ENCODE peak calls at places on chromosomes 7 and 10, in ten cellular contexts. I is foreskin fibroblast, H is cardiac fibroblast, J is fibroblast of the aortic adventitia, N is right lobe of liver, W is pancreas, T is astrocyte of the spinal cord, X is A549, P is MM.1S, Y is dorsolateral prefrontal cortex. G is an unnamed sample.

GRCh38 chr7:37674534-37674933 is 9.0 kb upstream of the GPR141 start:
- DNase-seq in I (no peak), H (no peak), J (no peak), N (no peak), W (no peak), T (no peak), X (no peak), P (no peak), Y (no peak), G (no peak)

GRCh38 chr7:66503036-66503370 is 125.7 kb upstream of the KCTD7 start:
- DNase-seq in I (no peak), H (no peak), J (no peak), N (no peak), W (no peak), T (no peak), X (no peak), P (no peak), Y (no peak), G (no peak)

GRCh38 chr7:41145656-41146055 is 557.2 kb downstream of the INHBA start:
- DNase-seq in I (no peak), H (no peak), J (no peak), N (no peak), W (no peak), T (no peak), X (no peak), P (no peak), Y (no peak), G (no peak)

GRCh38 chr7:320297-320696 is 30.3 kb downstream of the FOXL3 start:
- DNase-seq in I (no peak), H (no peak), J (no peak), N (no peak), W (no peak), T (no peak), X (no peak), P (no peak), Y (no peak), G (no peak)

GRCh38 chr10:79927111-79927828 is 21.6 kb downstream of the SFTPD start:
- DNase-seq in I (no peak), H (no peak), J (no peak), N (peak; percentile 94), W (peak; percentile 28), T (no peak), X (no peak), P (no peak), Y (peak; percentile 41), G (peak; percentile 24)

GRCh38 chr7:127745445-127745844 is 93.5 kb downstream of the SND1 start:
- DNase-seq in I (no peak), H (no peak), J (no peak), N (no peak), W (no peak), T (no peak), X (no peak), P (no peak), Y (no peak), G (no peak)

GRCh38 chr10:79396587-79396986 is 48.8 kb downstream of the ZCCHC24 start:
- DNase-seq in I (peak; percentile 32), H (no peak), J (peak; percentile 29), N (no peak), W (no peak), T (no peak), X (no peak), P (no peak), Y (no peak), G (no peak)

GRCh38 chr7:90119178-90119971 is 34.9 kb upstream of the STEAP1 start:
- DNase-seq in I (peak; percentile 73), H (peak; percentile 29), J (no peak), N (peak; percentile 42), W (peak; percentile 51), T (peak; percentile 2), X (no peak), P (no peak), Y (peak; percentile 84), G (peak; percentile 61)

GRCh38 chr7:155449880-155450557 is 7.9 kb upstream of the EN2 start:
- DNase-seq in I (no peak), H (no peak), J (no peak), N (no peak), W (no peak), T (no peak), X (no peak), P (no peak), Y (no peak), G (peak; percentile 76)
- H3K4me3 ChIP-seq in I (no peak overlapping the region), H (no peak overlapping the region), J (no peak overlapping the region), N (no peak overlapping the region), W (no peak overlapping the region), T (no peak overlapping the region), X (peak overlapping the region; percentile 35), P (no peak overlapping the region), Y (no peak overlapping the region), G (no peak overlapping the region)

GRCh38 chr7:129496653-129497052 is 5.7 kb upstream of the SMKR1 start:
- DNase-seq in I (no peak), H (no peak), J (no peak), N (no peak), W (no peak), T (no peak), X (no peak), P (no peak), Y (no peak), G (no peak)

GRCh38 chr7:129495987-129496386 is 6.3 kb upstream of the SMKR1 start:
- DNase-seq in I (no peak), H (no peak), J (no peak), N (no peak), W (no peak), T (no peak), X (no peak), P (peak; percentile 4), Y (no peak), G (peak; percentile 35)

GRCh38 chr7:129494041-129494440 is 8.3 kb upstream of the SMKR1 start:
- DNase-seq in I (peak; percentile 89), H (peak; percentile 61), J (peak; percentile 86), N (no peak), W (no peak), T (peak; percentile 82), X (no peak), P (peak; percentile 53), Y (no peak), G (no peak)

GRCh38 chr7:129492406-129492805 is 9.9 kb upstream of the SMKR1 start:
- DNase-seq in I (no peak), H (no peak), J (no peak), N (no peak), W (no peak), T (no peak), X (no peak), P (peak; percentile 5), Y (no peak), G (no peak)

DNA sequence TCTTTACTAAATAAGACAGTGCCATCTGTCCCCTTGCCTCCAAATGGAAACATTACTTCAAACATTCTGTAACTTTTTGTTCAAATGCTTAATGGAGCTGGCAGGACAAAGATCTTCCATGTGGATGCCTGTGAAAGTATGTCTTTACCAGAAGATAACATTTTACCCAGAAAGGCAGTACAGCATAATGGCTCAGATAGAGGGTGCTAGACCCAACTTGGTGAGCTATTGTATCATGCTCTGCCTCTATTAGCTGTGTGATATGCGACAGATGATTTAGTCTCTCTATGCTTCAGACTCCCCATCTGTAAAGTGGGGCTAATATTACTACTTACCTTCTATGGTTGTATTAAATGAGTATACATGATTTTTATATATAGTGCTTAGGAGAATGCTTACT is 8.8 kb upstream of the SMKR1 start:
- DNase-seq in I (peak; percentile 25), H (peak; percentile 32), J (peak; percentile 42), N (no peak), W (no peak), T (no peak), X (no peak), P (peak; percentile 5), Y (no peak), G (no peak)
- TF ChIP-seq CTCF in I (no peak), H (peak; percentile 35), J (peak; percentile 32), N (no peak), W (no peak), T (peak; percentile 25), X (no peak), P (peak; percentile 21), Y (peak; percentile 25), G (peak; percentile 58)

GRCh38 chr10:70130878-70131559 is 1.6 kb downstream of the AIFM2 start:
- DNase-seq in I (peak; percentile 84), H (peak; percentile 89), J (peak; percentile 87), N (no peak), W (no peak), T (peak; percentile 46), X (no peak), P (no peak), Y (no peak), G (no peak)
- H3K4me3 ChIP-seq in I (peak overlapping the region; percentile 62), H (no peak overlapping the region), J (peak overlapping the region; percentile 77), N (peak overlapping the region; percentile 86), W (no peak overlapping the region), T (no peak overlapping the region), X (peak overlapping the region; percentile 83), P (no peak overlapping the region), Y (no peak overlapping the region), G (no peak overlapping the region)

GRCh38 chr10:72260215-72260587 is 13.5 kb upstream of the DDIT4 start:
- DNase-seq in I (no peak), H (no peak), J (no peak), N (peak; percentile 90), W (no peak), T (no peak), X (no peak), P (no peak), Y (no peak), G (no peak)

GRCh38 chr10:72259491-72260214 is 14.1 kb upstream of the DDIT4 start:
- DNase-seq in I (peak; percentile 93), H (peak; percentile 83), J (peak; percentile 81), N (peak; percentile 67), W (no peak), T (peak; percentile 88), X (no peak), P (no peak), Y (no peak), G (no peak)

GRCh38 chr10:72261323-72262018 is 12.3 kb upstream of the DDIT4 start:
- DNase-seq in I (peak; percentile 40), H (peak; percentile 15), J (no peak), N (no peak), W (no peak), T (peak; percentile 17), X (no peak), P (peak; percentile 76), Y (no peak), G (no peak)

GRCh38 chr10:72258617-72259016 is 15.1 kb upstream of the DDIT4 start:
- DNase-seq in I (no peak), H (no peak), J (no peak), N (no peak), W (no peak), T (no peak), X (no peak), P (no peak), Y (no peak), G (peak; percentile 72)

DNA sequence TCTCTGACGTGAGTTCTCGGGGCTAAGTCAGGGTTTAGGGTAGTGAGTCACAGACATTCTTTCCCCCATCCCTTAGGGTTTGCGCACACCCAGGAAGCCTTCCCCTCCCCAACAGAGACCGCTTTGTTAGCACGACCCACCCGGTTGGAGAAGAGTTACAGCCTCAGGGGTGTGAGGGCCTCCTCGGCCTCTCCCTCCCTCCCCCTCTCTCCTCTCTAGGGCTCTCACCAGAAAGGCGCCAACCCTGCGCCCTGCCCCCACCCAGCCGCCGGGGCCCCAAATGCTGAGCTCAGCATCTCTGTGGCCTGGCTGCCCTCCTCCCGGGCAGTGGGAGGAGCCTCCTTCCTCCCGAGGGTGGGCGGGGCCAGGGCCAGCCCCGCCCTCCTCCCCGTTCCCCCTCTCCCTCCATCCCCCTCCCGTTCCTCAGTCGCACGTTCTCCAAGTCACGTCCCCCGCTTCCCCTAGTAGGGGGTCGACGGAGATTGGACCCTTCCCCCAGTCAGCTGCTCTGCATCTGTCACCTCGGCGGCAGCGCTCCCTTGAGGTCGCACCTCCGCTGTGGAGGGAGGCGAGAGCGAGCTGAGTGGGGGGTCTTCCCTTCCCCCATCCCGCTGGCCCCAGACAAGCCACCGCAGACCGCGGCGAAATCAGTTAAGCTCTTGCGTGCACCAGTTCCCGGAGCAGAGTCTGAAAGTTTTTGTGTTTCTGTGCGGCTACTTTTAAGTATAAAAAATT is 13.0 kb upstream of the DDIT4 start:
- DNase-seq in I (peak; percentile 95), H (peak; percentile 92), J (peak; percentile 72), N (peak; percentile 94), W (peak; percentile 66), T (peak; percentile 92), X (peak; percentile 91), P (peak; percentile 92), Y (peak; percentile 87), G (peak; percentile 99)
- TF ChIP-seq CTCF in I (no peak), H (no peak), J (no peak), N (no peak), W (no peak), T (peak; percentile 21), X (no peak), P (peak; percentile 13), Y (no peak), G (peak; percentile 51)